ENCODE peak calls at places on chromosomes 12 and 14, in four cellular contexts. N is putamen, F is colonic mucosa, I is NCI-H1105. B is an unnamed sample.

GRCh38 chr12:59149995-59150642 is 229.8 kb upstream of the LRIG3 start:
- DNase-seq in F (peak; percentile 30), I (peak; percentile 49), N (peak; percentile 65), B (no peak)

GRCh38 chr12:56581418-56582145 is 48.5 kb downstream of the BAZ2A start:
- DNase-seq in F (no peak), I (no peak), N (no peak), B (no peak)

GRCh38 chr12:132061641-132062430 is 82.3 kb downstream of the DDX51 start:
- DNase-seq in I (no peak), N (no peak), F (no peak), B (no peak)

GRCh38 chr12:27969011-27969900 is 3.3 kb downstream of the PTHLH start:
- DNase-seq in F (no peak), I (peak; percentile 12), N (peak; percentile 11), B (no peak)

GRCh38 chr12:88546851-88547250 is 33.4 kb downstream of the KITLG start:
- DNase-seq in F (no peak), N (no peak), I (no peak), B (no peak)

GRCh38 chr12:54411398-54412241 is 7.4 kb downstream of the ITGA5 start:
- DNase-seq in I (no peak), N (no peak), F (no peak), B (no peak)

GRCh38 chr12:107931761-107932160 is 157.3 kb downstream of the ASCL4 start:
- DNase-seq in F (no peak), I (no peak), N (no peak), B (no peak)

GRCh38 chr12:90836689-90837088 is 118.3 kb downstream of the CCER1 start:
- DNase-seq in F (no peak), N (no peak), I (no peak), B (no peak)

GRCh38 chr12:117854339-117855012 is 114.3 kb downstream of the KSR2 start:
- DNase-seq in N (no peak), I (peak; percentile 56), F (peak; percentile 63), B (no peak)

GRCh38 chr14:101980700-101981099 is 16.3 kb downstream of the DYNC1H1 start:
- DNase-seq in I (no peak), N (peak; percentile 56), F (no peak), B (no peak)

GRCh38 chr12:54654926-54655325 is 6.8 kb upstream of the DCD start:
- DNase-seq in I (no peak), N (no peak), F (no peak), B (no peak)

GRCh38 chr14:23326491-23327332 is 5.5 kb downstream of the PABPN1 start:
- DNase-seq in I (no peak), N (no peak), F (no peak), B (no peak)

GRCh38 chr14:92511472-92512247 is 1.9 kb upstream of the RIN3 start:
- DNase-seq in I (no peak), F (peak; percentile 74), N (no peak), B (no peak)

GRCh38 chr12:127108360-127109215 is 1158.4 kb upstream of the TMEM132C start:
- DNase-seq in F (peak; percentile 58), I (peak; percentile 15), N (peak; percentile 30), B (no peak)

GRCh38 chr12:6538420-6539275 is 4.3 kb downstream of the GAPDH start:
- DNase-seq in F (no peak), I (no peak), N (no peak), B (no peak)